ENCODE peak calls at places on chromosome 17, in nine cellular contexts. K is PC-9, J is A549, M is fibroblast of pulmonary artery, U is spleen, D is HepG2, B is tibial nerve, S is prostate gland, P is bronchial epithelial cell. H is an unnamed sample.
A peak's percentile ranks its signal among the peaks of the same experiment; 100 is the strongest.

GRCh38 chr17:73533127-73533526 is 111.1 kb downstream of the SDK2 start:
- DNase-seq in K (no peak), J (no peak), M (no peak), U (no peak), D (no peak), B (no peak), S (peak; percentile 80), P (no peak), H (no peak)

GRCh38 chr17:76996741-76997694 is 128.8 kb downstream of the MGAT5B start:
- DNase-seq in K (no peak), J (no peak), M (no peak), U (no peak), D (no peak), B (no peak), S (no peak), P (no peak), H (no peak)

GRCh38 chr17:2087597-2088211 is 32.8 kb downstream of the HIC1 start:
- DNase-seq in K (no peak), J (no peak), M (peak; percentile 40), U (peak; percentile 87), D (no peak), B (no peak), S (no peak), P (no peak), H (peak; percentile 66)

GRCh38 chr17:2853722-2854580 is 57.7 kb downstream of the RAP1GAP2 start:
- DNase-seq in K (peak; percentile 60), J (peak; percentile 55), M (no peak), U (peak; percentile 79), D (no peak), B (no peak), S (peak; percentile 16), P (peak; percentile 18), H (no peak)

GRCh38 chr17:20281860-20282259 is 185.5 kb downstream of the LGALS9B start:
- DNase-seq in K (no peak), J (no peak), M (no peak), U (peak; percentile 83), D (no peak), B (peak; percentile 10), S (no peak), P (no peak), H (peak; percentile 37)

GRCh38 chr17:76707985-76708807 is 2.6 kb downstream of the MXRA7 start:
- DNase-seq in K (no peak), J (no peak), M (no peak), U (no peak), D (peak; percentile 41), B (no peak), S (no peak), P (no peak), H (no peak)

GRCh38 chr17:81832608-81833159 is 407 bp downstream of the MCRIP1 start:
- DNase-seq in K (no peak), J (no peak), M (no peak), U (peak; percentile 91), D (no peak), B (peak; percentile 18), S (no peak), P (no peak), H (no peak)

GRCh38 chr17:74199306-74200092 is 4.0 kb upstream of the RPL38 start:
- DNase-seq in K (peak; percentile 72), J (peak; percentile 73), M (peak; percentile 58), U (peak; percentile 92), D (peak; percentile 52), B (peak; percentile 61), S (no peak), P (peak; percentile 30), H (peak; percentile 65)

GRCh38 chr17:76097716-76098295 is 5.8 kb downstream of the EXOC7 start:
- DNase-seq in K (no peak), J (no peak), M (no peak), U (no peak), D (no peak), B (no peak), S (no peak), P (no peak), H (no peak)

GRCh38 chr17:47072881-47073280 is 93.8 kb upstream of the RPRML start:
- DNase-seq in K (no peak), J (no peak), M (no peak), U (no peak), D (no peak), B (peak; percentile 13), S (no peak), P (no peak), H (peak; percentile 82)

GRCh38 chr17:50495217-50495823 is 12.9 kb upstream of the MYCBPAP start:
- DNase-seq in K (no peak), J (no peak), M (no peak), U (no peak), D (no peak), B (no peak), S (no peak), P (no peak), H (no peak)

DNA sequence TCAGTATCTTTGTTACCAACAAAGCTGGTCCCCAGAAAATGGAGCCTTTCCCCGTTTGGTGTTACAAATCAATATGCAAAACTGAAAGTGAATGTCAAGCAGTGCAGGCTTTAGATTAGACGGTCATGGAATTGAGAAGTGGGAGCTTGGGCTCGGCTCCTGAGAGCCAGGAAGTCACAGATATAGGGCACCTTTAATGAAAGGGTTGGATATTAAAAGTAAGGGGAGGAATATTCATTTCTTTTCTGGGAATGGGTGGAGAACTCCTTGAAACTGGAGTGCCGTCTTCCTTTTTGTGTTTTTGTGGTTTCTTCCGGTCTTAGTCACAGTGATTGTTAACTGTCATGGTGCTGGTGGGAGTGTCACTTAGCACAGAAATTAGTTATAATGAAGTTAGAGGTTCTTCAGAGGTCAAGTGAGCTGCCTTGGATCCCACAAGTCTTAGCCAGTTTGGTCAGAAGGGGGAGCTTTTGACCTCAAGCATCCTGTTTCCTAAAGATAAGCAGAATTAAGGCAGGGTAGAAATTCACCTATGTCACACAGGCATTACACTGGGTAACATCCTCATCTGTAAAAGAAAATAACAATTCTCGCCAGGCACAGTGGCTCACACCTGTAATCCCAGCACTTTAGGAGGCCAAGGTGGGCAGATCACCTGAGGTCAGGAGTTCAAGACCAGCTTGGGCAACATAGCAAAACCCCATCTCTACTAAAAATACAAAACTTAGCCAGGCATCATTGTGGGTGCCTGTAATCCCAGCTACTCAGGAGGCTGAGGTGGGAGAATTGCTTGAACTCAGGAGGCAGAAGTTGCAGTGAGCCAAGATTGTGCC is 9.6 kb upstream of the EIF1 start:
- DNase-seq in K (peak; percentile 67), J (peak; percentile 80), M (peak; percentile 60), U (no peak), D (no peak), B (no peak), S (no peak), P (peak; percentile 80), H (peak; percentile 35)
- TF ChIP-seq CTCF in K (peak; percentile 28), J (peak; percentile 42), M (peak; percentile 7), U (no peak), D (peak; percentile 54), B (peak; percentile 5), S (no peak), P (no peak), H (peak; percentile 23)

DNA sequence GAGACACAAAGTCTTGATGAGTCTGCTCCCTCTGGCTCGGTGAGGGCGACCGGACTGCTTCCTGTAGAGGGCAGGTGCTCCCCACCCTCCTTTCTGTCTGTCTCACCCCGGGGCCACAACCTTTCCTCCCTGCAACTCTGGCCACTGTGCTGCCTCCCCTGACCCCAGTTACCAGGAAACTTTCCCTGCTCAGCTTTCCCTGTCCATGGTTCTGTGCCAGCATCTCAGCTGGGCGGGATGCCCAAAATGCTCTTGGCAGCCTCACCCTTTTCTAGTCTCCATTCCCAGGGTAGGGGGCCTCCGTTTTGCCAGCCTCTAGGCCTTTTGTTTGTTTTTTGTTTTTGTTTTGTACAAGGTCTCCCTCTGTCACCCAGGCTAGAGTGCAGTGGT is 1.4 kb downstream of the PLD2 start:
- DNase-seq in K (peak; percentile 19), J (no peak), M (no peak), U (no peak), D (no peak), B (peak; percentile 41), S (peak; percentile 61), P (no peak), H (no peak)
- H3K4me3 ChIP-seq in K (no peak overlapping the region), J (no peak overlapping the region), M (no peak overlapping the region), U (peak overlapping the region; percentile 91), D (peak overlapping the region; percentile 92), B (no peak overlapping the region), S (no peak overlapping the region), P (no peak overlapping the region), H (no peak overlapping the region)

DNA sequence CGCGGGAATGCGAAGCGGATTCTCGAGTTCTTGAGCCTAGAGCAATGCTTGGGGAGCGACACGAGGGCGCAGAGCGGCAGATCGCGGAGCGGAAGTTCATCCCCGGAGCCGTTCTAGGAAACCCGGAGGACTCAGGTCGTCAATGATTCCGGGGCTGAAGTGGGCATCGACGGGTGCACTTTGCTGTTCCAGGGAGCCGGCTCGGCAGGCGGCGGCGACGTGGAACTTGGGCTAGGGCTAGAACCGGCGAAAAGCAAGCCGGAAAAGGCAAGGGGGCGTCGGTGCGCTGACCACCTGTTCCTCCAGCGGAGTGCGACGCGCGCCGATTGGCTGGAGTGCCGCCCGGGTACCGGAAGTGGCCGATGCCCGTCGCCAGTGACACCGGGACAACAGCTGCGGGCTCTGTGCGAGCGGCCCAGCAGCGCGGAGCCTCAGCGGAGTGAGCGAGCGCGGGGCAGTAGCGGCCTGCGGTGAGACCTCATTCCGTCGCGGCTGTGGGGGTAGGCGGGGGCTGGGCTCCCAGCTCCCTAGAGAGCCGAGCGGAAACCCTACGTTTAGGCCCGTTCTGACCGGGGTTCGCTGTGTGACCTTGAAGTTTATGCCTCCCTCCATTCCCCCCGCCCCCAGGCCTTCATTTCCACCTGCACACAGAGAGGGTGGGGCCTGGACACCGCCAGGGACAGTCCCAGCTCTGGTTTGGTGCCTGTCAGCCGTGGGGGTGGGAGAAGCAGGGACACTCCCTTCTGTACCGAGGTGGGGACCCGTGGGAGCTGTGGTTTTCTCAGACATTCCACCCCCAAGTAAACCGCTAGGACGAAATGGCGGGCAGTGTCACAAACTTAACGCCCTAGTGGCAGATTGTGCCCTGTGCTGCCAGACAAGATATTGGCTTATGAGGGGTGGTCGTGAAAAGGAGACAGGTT is at the start of gene ZFP3:
- DNase-seq in K (peak; percentile 87), J (peak; percentile 92), M (peak; percentile 82), U (peak; percentile 97), D (no peak), B (peak; percentile 42), S (peak; percentile 75), P (peak; percentile 46), H (peak; percentile 81)
- TF ChIP-seq CTCF in K (no peak), J (no peak), M (no peak), U (no peak), D (no peak), B (no peak), S (no peak), P (no peak), H (no peak)

GRCh38 chr17:36485805-36486203 is 677 bp upstream of the ZNHIT3 start:
- DNase-seq in K (no peak), J (no peak), M (no peak), U (no peak), D (no peak), B (no peak), S (no peak), P (no peak), H (no peak)

GRCh38 chr17:36481829-36482228 is 4.7 kb upstream of the ZNHIT3 start:
- DNase-seq in K (no peak), J (no peak), M (no peak), U (no peak), D (no peak), B (no peak), S (no peak), P (no peak), H (no peak)

GRCh38 chr17:36482611-36483504 is 3.6 kb upstream of the ZNHIT3 start:
- DNase-seq in K (peak; percentile 74), J (peak; percentile 87), M (peak; percentile 81), U (peak; percentile 95), D (peak; percentile 54), B (peak; percentile 70), S (peak; percentile 69), P (peak; percentile 50), H (peak; percentile 81)

GRCh38 chr17:36485027-36485426 is 1.5 kb upstream of the ZNHIT3 start:
- DNase-seq in K (no peak), J (no peak), M (no peak), U (no peak), D (no peak), B (no peak), S (no peak), P (no peak), H (no peak)

GRCh38 chr17:36486204-36487194 is at the start of gene ZNHIT3:
- DNase-seq in K (peak; percentile 83), J (peak; percentile 95), M (peak; percentile 96), U (peak; percentile 97), D (peak; percentile 89), B (peak; percentile 91), S (peak; percentile 92), P (peak; percentile 93), H (peak; percentile 97)
- H3K4me3 ChIP-seq in K (peak within 1 kb of the TSS; percentile 69), J (peak within 1 kb of the TSS; percentile 86), M (peak within 1 kb of the TSS; percentile 89), U (peak within 1 kb of the TSS; percentile 86), D (peak within 1 kb of the TSS; percentile 83), B (peak within 1 kb of the TSS; percentile 82), S (peak within 1 kb of the TSS; percentile 97), P (peak within 1 kb of the TSS; percentile 71), H (peak within 1 kb of the TSS; percentile 89)

H was measured in choroid plexus epithelial cell.